ENCODE peak calls at places on chromosomes 6 and 20, in six cellular contexts. B is HepG2, N is H1, R is GM12878, O is K562, A is SK-N-SH. J is an unnamed sample.

GRCh38 chr6:154457046-154457713 is 53.3 kb downstream of the CNKSR3 start:
- DNase-seq in B (no peak), R (no peak), O (no peak), N (no peak), A (no peak), J (no peak)

GRCh38 chr20:53331151-53331973 is 262.3 kb downstream of the ZNF217 start:
- DNase-seq in B (peak; percentile 41), O (peak; percentile 80), R (no peak), N (no peak), A (peak; percentile 15), J (no peak)

GRCh38 chr20:7463290-7463689 is 477.0 kb downstream of the HAO1 start:
- DNase-seq in B (no peak), N (no peak), A (no peak), R (no peak), O (no peak), J (no peak)

GRCh38 chr6:11689847-11690246 is 88.8 kb downstream of the ADTRP start:
- DNase-seq in O (no peak), R (no peak), N (no peak), B (no peak), A (no peak), J (no peak)

GRCh38 chr6:21742238-21742660 is 148.7 kb downstream of the SOX4 start:
- DNase-seq in O (no peak), N (no peak), R (no peak), A (no peak), B (no peak), J (no peak)

GRCh38 chr6:11766589-11767450 is 11.8 kb downstream of the ADTRP start:
- DNase-seq in O (no peak), A (no peak), R (no peak), N (no peak), B (peak; percentile 10), J (no peak)

GRCh38 chr20:53809242-53809641 is 215.6 kb upstream of the ZNF217 start:
- DNase-seq in B (no peak), N (no peak), A (no peak), R (no peak), O (no peak), J (no peak)

GRCh38 chr6:107655245-107655644 is 165.3 kb downstream of the SOBP start:
- DNase-seq in O (no peak), A (peak; percentile 51), B (no peak), N (no peak), R (no peak), J (no peak)

GRCh38 chr6:13079096-13079758 is 249.1 kb downstream of the TBC1D7 start:
- DNase-seq in N (no peak), A (no peak), O (no peak), B (no peak), R (no peak), J (no peak)

GRCh38 chr6:31559958-31560696 is 12.0 kb upstream of the LTA start:
- DNase-seq in B (no peak), A (no peak), O (peak; percentile 81), N (no peak), R (peak; percentile 88), J (peak; percentile 96)

GRCh38 chr6:141548969-141549368 is 583.8 kb upstream of the GJE1 start:
- DNase-seq in A (no peak), N (no peak), B (peak; percentile 38), O (no peak), R (no peak), J (no peak)

GRCh38 chr6:40586369-40586768 is 795 bp downstream of the LRFN2 start:
- DNase-seq in A (peak; percentile 62), R (no peak), O (no peak), N (no peak), B (no peak), J (no peak)

GRCh38 chr6:88476388-88476787 is 310.2 kb upstream of the CNR1 start:
- DNase-seq in O (no peak), N (no peak), B (no peak), R (no peak), A (no peak), J (no peak)

GRCh38 chr20:16975682-16976081 is 227.5 kb downstream of the OTOR start:
- DNase-seq in B (no peak), A (no peak), O (no peak), N (no peak), R (no peak), J (no peak)

GRCh38 chr6:157611406-157611805 is 211.6 kb upstream of the SNX9 start:
- DNase-seq in R (no peak), O (no peak), A (no peak), N (no peak), B (no peak), J (no peak)

GRCh38 chr20:45783656-45784294 is 7.9 kb downstream of the WFDC3 start:
- DNase-seq in R (no peak), N (no peak), B (no peak), O (no peak), A (no peak), J (no peak)

GRCh38 chr20:4853787-4854295 is 132.1 kb downstream of the PRND start:
- DNase-seq in B (no peak), O (no peak), R (no peak), A (no peak), N (no peak), J (no peak)

GRCh38 chr20:4854502-4854901 is 132.8 kb downstream of the PRND start:
- DNase-seq in B (no peak), A (no peak), N (no peak), O (no peak), R (no peak), J (no peak)

GRCh38 chr20:4856022-4856755 is 134.5 kb downstream of the PRND start:
- DNase-seq in R (no peak), O (no peak), A (no peak), N (no peak), B (no peak), J (no peak)

GRCh38 chr20:4855097-4855496 is 133.4 kb downstream of the PRND start:
- DNase-seq in O (no peak), A (no peak), B (no peak), R (no peak), N (no peak), J (no peak)

GRCh38 chr20:4855555-4855954 is 133.8 kb downstream of the PRND start:
- DNase-seq in A (no peak), O (no peak), B (no peak), R (no peak), N (no peak), J (no peak)
- TF ChIP-seq GABPA in A (no peak), O (no peak), B (no peak), R (no peak), N (no peak), J (no peak)

GRCh38 chr6:9112548-9112947 is 677.2 kb upstream of the SLC35B3 start:
- DNase-seq in R (no peak), B (no peak), A (no peak), O (no peak), N (no peak), J (no peak)
- TF ChIP-seq GABPA in R (no peak), B (no peak), A (no peak), O (no peak), N (no peak), J (no peak)

DNA sequence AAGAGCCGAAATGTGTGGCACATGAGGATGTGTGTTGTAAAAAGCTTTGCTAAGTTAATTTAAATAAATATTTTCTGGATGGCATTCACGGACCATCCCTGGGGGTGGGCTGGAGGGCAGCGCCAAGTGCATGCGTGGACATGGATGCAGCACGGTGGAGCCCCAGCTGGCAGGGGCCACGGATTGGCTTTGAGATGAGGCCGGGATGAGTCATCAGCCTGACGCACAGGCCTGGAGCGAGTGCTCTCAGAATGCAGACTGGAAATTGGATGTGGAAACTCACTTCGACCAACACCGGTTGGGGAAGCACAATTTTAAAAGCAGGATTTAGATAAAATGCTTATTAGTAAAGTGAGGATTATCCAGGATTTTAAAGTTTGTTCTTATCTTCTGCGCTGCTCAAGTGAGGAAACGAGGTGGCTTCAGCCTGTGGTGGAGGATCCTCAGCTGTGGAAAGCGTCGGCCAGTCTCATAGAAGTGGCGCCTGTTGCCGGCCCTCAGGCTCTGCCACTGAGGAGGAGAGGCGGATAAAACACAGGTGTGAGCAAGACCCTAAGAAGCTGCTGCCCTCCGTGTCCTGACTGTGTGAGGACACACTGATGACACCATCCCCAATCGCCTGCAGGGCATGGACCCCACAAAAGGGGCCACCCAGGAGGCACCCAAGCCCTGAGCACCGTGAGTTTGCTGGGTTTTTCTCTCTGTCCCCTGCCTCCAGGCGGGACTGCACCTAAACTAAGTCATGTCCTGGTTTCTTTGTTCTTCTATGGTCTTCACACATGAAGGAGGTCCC is 279.7 kb downstream of the CDH4 start:
- DNase-seq in O (no peak), R (no peak), B (no peak), N (no peak), A (no peak), J (no peak)
- TF ChIP-seq GABPA in O (no peak), R (no peak), B (no peak), N (no peak), A (no peak), J (no peak)

DNA sequence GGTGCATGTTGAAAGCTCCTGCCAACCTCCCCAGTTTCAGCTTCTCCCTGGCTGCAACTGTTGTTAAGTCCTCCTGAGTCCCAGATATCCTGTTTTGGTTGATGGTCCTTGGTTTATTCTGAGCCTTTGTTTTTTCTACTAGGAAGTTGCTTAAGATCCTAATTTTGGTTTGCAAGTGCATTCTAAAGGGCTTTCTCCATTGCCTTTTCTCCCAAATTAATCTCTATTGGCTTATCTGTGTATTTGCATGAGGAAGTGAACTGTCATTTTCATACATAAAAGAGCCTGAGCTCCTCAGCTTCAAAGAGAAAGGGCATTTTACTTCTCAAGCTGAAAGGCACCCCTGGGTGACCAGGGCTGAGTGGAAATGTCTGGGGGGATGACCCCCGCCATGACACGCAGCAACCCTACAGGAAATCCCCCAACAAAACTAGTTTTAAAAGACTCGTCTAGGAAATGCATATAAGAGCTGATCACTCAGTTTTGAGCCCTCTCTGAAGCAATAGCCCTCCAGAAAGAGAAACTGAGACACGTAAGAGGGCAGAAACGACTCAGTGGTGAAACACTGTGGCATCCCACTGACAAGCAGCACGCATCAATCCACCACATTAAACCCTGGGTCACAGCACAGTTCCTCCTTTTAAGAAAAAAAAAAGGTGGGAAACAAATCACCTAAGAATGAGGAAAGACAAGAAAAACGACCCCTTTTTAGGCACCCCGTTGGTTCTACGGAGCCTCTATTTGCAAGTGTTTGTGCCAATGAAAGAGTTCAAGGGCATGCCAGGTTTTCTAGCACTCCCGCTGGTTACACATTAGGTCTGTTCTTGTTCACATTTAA is 140.9 kb downstream of the THBS2 start:
- DNase-seq in N (no peak), O (no peak), A (no peak), R (no peak), B (no peak), J (peak; percentile 14)
- TF ChIP-seq GABPA in N (no peak), O (no peak), A (no peak), R (no peak), B (no peak), J (no peak)

GRCh38 chr6:118551063-118551672 is 3.1 kb downstream of the PLN start:
- DNase-seq in A (peak; percentile 41), N (no peak), R (no peak), O (peak; percentile 42), B (peak; percentile 44), J (no peak)
- TF ChIP-seq GABPA in A (no peak), N (no peak), R (no peak), O (no peak), B (no peak), J (no peak)